ENCODE peak calls at places on chromosome 6, in four cellular contexts. H is dorsolateral prefrontal cortex; R is ovary; V is activated CD8-positive, alpha-beta memory T cell treated with anti-CD3 and anti-CD28 coated beads for 4 hours. U is an unnamed sample.

GRCh38 chr6:53461041-53461656 is 83.8 kb downstream of the GCLC start:
- DNase-seq in V (no peak), H (no peak), R (no peak), U (peak; percentile 21)

GRCh38 chr6:150717419-150717818 is 117.7 kb downstream of the PLEKHG1 start:
- DNase-seq in R (no peak), H (no peak), V (no peak), U (no peak)

GRCh38 chr6:128492386-128492785 is 28.0 kb downstream of the PTPRK start:
- DNase-seq in H (no peak), V (no peak), R (no peak), U (no peak)

GRCh38 chr6:45608252-45608911 is 230.6 kb upstream of the SUPT3H start:
- DNase-seq in R (no peak), H (no peak), V (no peak), U (no peak)

GRCh38 chr6:129730477-129731165 is 20.6 kb upstream of the ARHGAP18 start:
- DNase-seq in R (no peak), V (no peak), H (no peak), U (no peak)

GRCh38 chr6:25962368-25963127 is at the start of gene TRIM38:
- DNase-seq in R (peak; percentile 66), H (no peak), V (peak; percentile 61), U (peak; percentile 96)

GRCh38 chr6:106765496-106765895 is 136.1 kb downstream of the QRSL1 start:
- DNase-seq in H (no peak), V (no peak), R (no peak), U (no peak)

GRCh38 chr6:37696841-37697735 is 595 bp downstream of the MDGA1 start:
- DNase-seq in V (no peak), R (peak; percentile 22), H (no peak), U (no peak)

GRCh38 chr6:22146581-22147468 is 150.0 kb downstream of the PRL start:
- DNase-seq in H (peak; percentile 53), R (no peak), V (no peak), U (no peak)

GRCh38 chr6:148438593-148438992 is 96.0 kb downstream of the SASH1 start:
- DNase-seq in R (no peak), V (no peak), H (no peak), U (no peak)

GRCh38 chr6:41647061-41647511 is 8.8 kb downstream of the MDFI start:
- DNase-seq in V (no peak), R (no peak), H (no peak), U (no peak)

GRCh38 chr6:143657809-143658208 is 20.0 kb upstream of the PHACTR2 start:
- DNase-seq in R (no peak), V (no peak), H (no peak), U (no peak)

GRCh38 chr6:134921276-134921979 is 28.5 kb downstream of the ALDH8A1 start:
- DNase-seq in H (no peak), V (no peak), R (no peak), U (no peak)

GRCh38 chr6:73742433-73742832 is 46.4 kb downstream of the CD109 start:
- DNase-seq in R (no peak), H (no peak), V (no peak), U (no peak)

GRCh38 chr6:26351544-26351953 is 13.4 kb upstream of the BTN3A2 start:
- DNase-seq in V (no peak), R (no peak), H (no peak), U (no peak)

GRCh38 chr6:131923356-131923755 is 27.8 kb downstream of the CCN2 start:
- DNase-seq in H (no peak), R (peak; percentile 43), V (no peak), U (no peak)

GRCh38 chr6:158021376-158021775 is 39.7 kb downstream of the SYNJ2 start:
- DNase-seq in V (no peak), R (no peak), H (peak; percentile 46), U (no peak)

GRCh38 chr6:133501675-133502275 is 260.6 kb downstream of the EYA4 start:
- DNase-seq in V (no peak), H (no peak), R (no peak), U (no peak)

GRCh38 chr6:137819740-137820139 is 47.3 kb upstream of the TNFAIP3 start:
- DNase-seq in R (no peak), H (no peak), V (peak; percentile 31), U (no peak)

GRCh38 chr6:121879149-121879548 is 443.7 kb downstream of the GJA1 start:
- DNase-seq in H (no peak), R (no peak), V (no peak), U (no peak)

GRCh38 chr6:39411465-39411864 is 89.0 kb upstream of the KCNK16 start:
- DNase-seq in R (no peak), V (no peak), H (no peak), U (no peak)

GRCh38 chr6:132084811-132085509 is 133.8 kb upstream of the CCN2 start:
- DNase-seq in H (no peak), R (no peak), V (no peak), U (no peak)